ENCODE peak calls at places on chromosomes 6 and 20, in four cellular contexts. C is HepG2, H is WTC11, A is K562. Z is an unnamed sample.

GRCh38 chr6:42702200-42702599 is 20.2 kb downstream of the PRPH2 start:
- DNase-seq in C (peak), H (no peak), A (no peak), Z (no peak)

GRCh38 chr6:137033828-137034227 is 10.9 kb downstream of the IL20RA start:
- DNase-seq in C (peak), H (no peak), A (no peak), Z (no peak)

GRCh38 chr6:16596890-16597331 is 164.3 kb downstream of the ATXN1 start:
- DNase-seq in C (no peak), H (no peak), A (no peak), Z (no peak)

GRCh38 chr6:77822265-77822664 is 169.4 kb downstream of the MEI4 start:
- DNase-seq in C (no peak), H (no peak), A (no peak), Z (no peak)

GRCh38 chr6:4379958-4380357 is 244.6 kb upstream of the ECI2 start:
- DNase-seq in C (no peak), H (no peak), A (no peak), Z (no peak)

GRCh38 chr6:12504325-12504966 is 212.1 kb upstream of the PHACTR1 start:
- DNase-seq in C (peak), H (peak), A (peak), Z (peak)

GRCh38 chr6:99614430-99615161 is 8.0 kb downstream of the PRDM13 start:
- DNase-seq in C (no peak), H (peak), A (no peak), Z (peak)

GRCh38 chr6:127608554-127609270 is 31.7 kb downstream of the C6orf58 start:
- DNase-seq in C (no peak), H (no peak), A (no peak), Z (no peak)

GRCh38 chr6:163620670-163621330 is 206.3 kb downstream of the QKI start:
- DNase-seq in C (no peak), H (no peak), A (no peak), Z (no peak)

GRCh38 chr6:37273697-37274096 is 15.8 kb upstream of the TMEM217 start:
- DNase-seq in C (no peak), H (no peak), A (no peak), Z (no peak)

GRCh38 chr6:170186006-170186908 is 104.6 kb downstream of the DLL1 start:
- DNase-seq in C (no peak), H (no peak), A (no peak), Z (no peak)

GRCh38 chr6:17385660-17386059 is 7.7 kb upstream of the CAP2 start:
- DNase-seq in C (no peak), H (no peak), A (no peak), Z (no peak)

GRCh38 chr20:4819901-4820300 is 98.2 kb downstream of the PRND start:
- DNase-seq in C (no peak), H (no peak), A (no peak), Z (no peak)

GRCh38 chr6:133945158-133945557 is 7.9 kb upstream of the TBPL1 start:
- DNase-seq in C (peak), H (peak), A (no peak), Z (no peak)

GRCh38 chr6:140379919-140380318 is 1005.5 kb upstream of the CITED2 start:
- DNase-seq in C (peak), H (no peak), A (no peak), Z (no peak)

GRCh38 chr20:45905505-45906079 is 6.4 kb downstream of the PLTP start:
- DNase-seq in C (peak), H (no peak), A (no peak), Z (no peak)

GRCh38 chr6:41097467-41098090 is 24.8 kb downstream of the NFYA start:
- DNase-seq in C (no peak), H (no peak), A (no peak), Z (no peak)

GRCh38 chr20:41317536-41318270 is at the start of gene ZHX3:
- DNase-seq in C (peak), H (peak), A (peak), Z (peak)

GRCh38 chr6:82017316-82017715 is 230.2 kb downstream of the IBTK start:
- DNase-seq in C (peak), H (no peak), A (no peak), Z (no peak)

GRCh38 chr6:130381459-130382380 is 15.9 kb downstream of the TMEM200A start:
- DNase-seq in C (no peak), H (no peak), A (no peak), Z (no peak)

GRCh38 chr6:1068068-1068467 is 243.8 kb upstream of the FOXQ1 start:
- DNase-seq in C (peak), H (no peak), A (no peak), Z (no peak)

GRCh38 chr6:80676386-80676785 is 569.9 kb downstream of the BCKDHB start:
- DNase-seq in C (no peak), H (no peak), A (no peak), Z (no peak)

GRCh38 chr6:46903175-46903574 is 18.6 kb downstream of the ADGRF5 start:
- DNase-seq in C (peak), H (peak), A (no peak), Z (peak)

GRCh38 chr6:168542301-168542700 is 101.3 kb downstream of the SMOC2 start:
- DNase-seq in C (no peak), H (no peak), A (no peak), Z (no peak)

GRCh38 chr6:158488065-158488464 is 71.8 kb upstream of the TMEM181 start:
- DNase-seq in C (no peak), H (no peak), A (no peak), Z (no peak)

GRCh38 chr6:139081485-139081884 is 52.9 kb downstream of the ABRACL start:
- DNase-seq in C (no peak), H (no peak), A (no peak), Z (no peak)

GRCh38 chr6:135667694-135668455 is 170.3 kb upstream of the AHI1 start:
- DNase-seq in C (no peak), H (peak), A (no peak), Z (peak)

GRCh38 chr6:138978229-138978628 is 9.8 kb downstream of the REPS1 start:
- DNase-seq in C (no peak), H (no peak), A (no peak), Z (no peak)

GRCh38 chr20:22390543-22390903 is 193.8 kb downstream of the FOXA2 start:
- DNase-seq in C (no peak), H (no peak), A (no peak), Z (no peak)

GRCh38 chr6:143621159-143621873 is 56.4 kb upstream of the PHACTR2 start:
- DNase-seq in C (no peak), H (no peak), A (no peak), Z (no peak)

GRCh38 chr6:5996701-5997419 is 9.9 kb downstream of the NRN1 start:
- DNase-seq in C (no peak), H (peak), A (no peak), Z (peak)

GRCh38 chr6:27550692-27551091 is 77.8 kb upstream of the ZNF184 start:
- DNase-seq in C (no peak), H (no peak), A (no peak), Z (no peak)

GRCh38 chr6:44627091-44627878 is 239.8 kb downstream of the CDC5L start:
- DNase-seq in C (no peak), H (peak), A (no peak), Z (no peak)

DNA sequence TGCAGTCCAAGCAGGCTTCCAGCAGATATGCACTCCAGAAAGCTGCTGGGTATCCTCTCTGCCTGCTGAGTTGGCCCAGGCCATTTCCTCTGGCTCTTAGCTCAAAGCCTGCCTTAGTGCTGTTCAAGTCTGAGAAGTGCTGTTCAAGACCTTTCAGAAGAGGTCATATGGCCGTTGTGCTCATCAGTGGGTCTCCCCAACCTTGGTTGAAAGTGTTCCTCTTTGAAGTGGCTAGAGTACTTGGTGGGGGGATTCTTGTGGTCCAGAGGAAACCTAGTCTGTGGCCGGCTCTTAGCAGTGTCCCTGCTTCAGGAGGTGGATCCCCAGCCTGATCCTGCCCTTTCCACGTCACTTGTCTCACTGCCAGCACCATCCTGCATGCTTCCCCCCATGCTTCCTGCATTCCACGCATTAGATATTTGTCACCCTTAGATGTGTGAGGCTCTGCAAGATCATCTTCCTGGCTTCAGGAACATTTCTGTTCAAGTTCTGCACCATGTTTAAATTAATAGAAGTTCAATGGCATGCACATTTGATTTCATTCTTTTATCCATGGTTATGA is 105.0 kb downstream of the FIG4 start:
- DNase-seq in C (no peak), H (no peak), A (no peak), Z (no peak)
- TF ChIP-seq ELF4 in C (no peak), H (no peak), A (no peak), Z (no peak)

DNA sequence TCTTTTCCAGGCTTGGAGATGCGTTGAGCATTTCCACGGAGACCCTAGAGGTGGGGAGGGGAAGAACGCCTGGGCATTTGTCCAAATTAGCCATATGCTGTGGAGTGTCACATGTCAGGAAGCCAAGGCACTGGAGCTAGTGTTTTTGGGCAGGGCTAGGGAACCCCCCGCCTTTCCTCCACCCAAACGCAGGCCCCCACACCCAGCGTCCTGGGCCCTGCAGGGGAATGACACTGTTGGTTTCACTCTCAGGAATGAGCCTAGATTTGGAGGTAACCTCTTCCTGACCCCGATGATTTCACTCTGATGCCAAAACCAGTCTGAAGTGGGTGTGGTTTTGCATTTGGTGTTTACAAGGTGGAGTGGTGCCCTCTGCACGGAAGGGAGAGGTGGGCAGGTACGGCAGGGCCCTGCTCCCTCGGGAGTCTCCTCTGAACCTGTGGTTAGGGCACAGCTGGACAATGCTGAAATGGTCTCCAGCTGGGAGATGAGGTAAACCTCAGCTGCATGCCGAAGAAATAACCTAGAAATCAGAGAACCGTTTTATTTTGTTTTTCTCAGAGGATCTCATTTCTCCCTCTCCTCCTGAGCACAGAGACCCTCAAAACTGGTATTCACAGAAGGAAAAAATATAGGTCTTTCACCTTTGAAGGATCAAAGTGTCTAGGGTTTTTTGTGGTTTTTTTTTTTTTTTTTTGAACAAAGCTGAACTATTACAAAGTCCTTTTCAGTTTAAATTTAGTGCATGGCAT is 29.6 kb downstream of the MTHFD1L start:
- DNase-seq in C (peak), H (no peak), A (no peak), Z (no peak)
- TF ChIP-seq ELF4 in C (no peak), H (no peak), A (no peak), Z (no peak)

GRCh38 chr20:39911497-39911896 is 777.5 kb downstream of the MAFB start:
- DNase-seq in C (no peak), H (no peak), A (no peak), Z (no peak)

GRCh38 chr20:39913274-39913673 is 775.8 kb downstream of the MAFB start:
- DNase-seq in C (no peak), H (no peak), A (no peak), Z (no peak)

GRCh38 chr20:39909447-39909846 is 779.6 kb downstream of the MAFB start:
- DNase-seq in C (no peak), H (no peak), A (no peak), Z (no peak)

GRCh38 chr20:39916236-39916635 is 772.8 kb downstream of the MAFB start:
- DNase-seq in C (no peak), H (no peak), A (no peak), Z (no peak)

GRCh38 chr20:39910536-39910935 is 778.5 kb downstream of the MAFB start:
- DNase-seq in C (no peak), H (no peak), A (no peak), Z (no peak)
- TF ChIP-seq ELF4 in C (no peak), H (no peak), A (no peak), Z (no peak)

DNA sequence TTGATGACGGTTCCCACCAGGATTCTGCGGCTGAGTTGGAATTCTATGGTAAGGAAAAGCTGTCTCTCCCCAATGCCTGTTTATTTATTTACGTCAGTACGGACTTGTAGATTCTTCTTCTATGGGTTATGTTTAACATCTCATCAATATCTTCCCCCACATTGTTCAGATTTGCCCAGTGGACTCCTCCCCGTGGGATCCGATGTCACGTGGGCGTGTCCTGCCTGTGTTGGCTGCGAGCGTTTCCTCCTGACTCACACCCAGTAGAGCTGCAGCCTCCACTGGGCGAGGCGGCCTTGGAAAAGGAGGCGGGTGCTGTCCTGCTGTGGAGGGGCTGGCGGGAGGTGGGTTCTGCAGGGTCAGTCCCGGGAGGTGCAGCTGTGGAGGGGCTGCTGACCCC is 46.8 kb upstream of the SLCO4A1 start:
- DNase-seq in C (no peak), H (no peak), A (peak), Z (peak)
- TF ChIP-seq ELF4 in C (no peak), H (no peak), A (no peak), Z (no peak)

GRCh38 chr6:24495516-24495847 is 713 bp downstream of the ALDH5A1 start:
- DNase-seq in C (peak), H (peak), A (peak), Z (peak)
- TF ChIP-seq ELF4 in C (no peak), H (no peak), A (no peak), Z (no peak)

DNA sequence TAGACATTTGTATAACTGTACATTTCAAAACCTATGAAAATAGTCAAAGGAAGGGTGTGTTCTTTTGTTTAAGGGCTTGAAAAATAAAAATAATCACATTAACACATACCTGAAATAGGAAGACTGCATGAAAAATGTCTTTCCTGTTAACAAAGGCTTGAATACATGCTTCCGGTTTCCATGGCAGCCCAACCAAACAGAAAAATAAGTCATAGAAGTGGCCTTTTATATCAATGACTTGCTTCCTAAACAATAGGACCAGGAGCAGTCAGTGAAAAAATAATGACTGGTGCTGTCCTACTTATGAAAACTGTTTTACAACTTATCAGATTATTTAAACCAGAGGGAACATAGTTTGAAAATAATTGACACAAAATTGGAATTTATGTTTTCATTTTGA is 412.6 kb upstream of the PLCB4 start:
- DNase-seq in C (peak), H (no peak), A (no peak), Z (no peak)
- TF ChIP-seq ELF4 in C (no peak), H (no peak), A (no peak), Z (no peak)

DNA sequence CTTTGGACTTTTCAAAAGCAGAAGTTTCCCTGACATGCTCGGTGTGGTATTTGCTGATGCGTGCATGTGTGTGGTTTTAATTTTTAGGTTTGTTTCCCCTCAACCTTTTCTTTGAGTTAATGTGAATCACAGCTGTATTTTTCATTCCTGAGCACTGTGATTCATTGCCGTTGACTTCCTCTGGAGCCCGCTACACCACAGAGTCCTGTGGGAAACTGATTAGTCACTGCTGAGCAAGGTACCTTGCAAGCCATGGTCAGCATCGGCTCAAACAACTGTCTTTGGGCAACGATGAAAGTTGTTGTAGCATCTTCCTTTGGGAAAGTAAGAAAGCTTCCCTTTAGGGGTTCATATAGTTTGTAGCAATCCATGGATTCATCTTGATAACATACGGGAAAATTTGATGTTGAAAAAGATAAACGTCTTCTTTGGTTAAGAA is 57.5 kb downstream of the RIN2 start:
- DNase-seq in C (peak), H (no peak), A (no peak), Z (no peak)
- TF ChIP-seq ELF4 in C (no peak), H (no peak), A (no peak), Z (no peak)

GRCh38 chr6:83707829-83708545 is 914 bp downstream of the SNAP91 start:
- DNase-seq in C (no peak), H (peak), A (no peak), Z (peak)

GRCh38 chr6:83708970-83709747 is at the start of gene SNAP91:
- DNase-seq in C (no peak), H (peak), A (no peak), Z (peak)

GRCh38 chr6:83709748-83710050 is 798 bp upstream of the SNAP91 start:
- DNase-seq in C (no peak), H (no peak), A (no peak), Z (no peak)

GRCh38 chr6:83711958-83712357 is 3.1 kb upstream of the SNAP91 start:
- DNase-seq in C (no peak), H (no peak), A (no peak), Z (no peak)

GRCh38 chr6:83708546-83708969 is 343 bp downstream of the SNAP91 start:
- DNase-seq in C (no peak), H (peak), A (no peak), Z (peak)
- TF ChIP-seq ELF4 in C (no peak), H (no peak), A (no peak), Z (no peak)

Z was measured in HEK293T.